ENCODE peak calls at places on chromosomes 11 and 22, in five cellular contexts. U is astrocyte of the spinal cord, M is SK-N-SH, W is heart left ventricle, P is sigmoid colon. T is an unnamed sample.

GRCh38 chr11:115760528-115760837 is 256.3 kb upstream of the CADM1 start:
- DNase-seq in U (peak), M (no peak), W (no peak), P (peak), T (no peak)

GRCh38 chr22:39185601-39186012 is 33.1 kb upstream of the CBX7 start:
- DNase-seq in U (no peak), M (no peak), W (peak), P (peak), T (no peak)

GRCh38 chr11:57321996-57322880 is 2.5 kb downstream of the TNKS1BP1 start:
- DNase-seq in U (peak), M (peak), W (peak), P (peak), T (peak)

GRCh38 chr11:74195828-74196227 is 24.7 kb downstream of the PPME1 start:
- DNase-seq in U (peak), M (no peak), W (no peak), P (no peak), T (no peak)

GRCh38 chr11:131811380-131811779 is 441.0 kb downstream of the NTM start:
- DNase-seq in U (no peak), M (no peak), W (no peak), P (no peak), T (no peak)

GRCh38 chr11:126824035-126824607 is 176.4 kb downstream of the KIRREL3 start:
- DNase-seq in U (no peak), M (no peak), W (no peak), P (no peak), T (no peak)

GRCh38 chr11:2367266-2368160 is 9.6 kb upstream of the CD81 start:
- DNase-seq in U (no peak), M (no peak), W (no peak), P (no peak), T (no peak)

GRCh38 chr11:72721689-72722049 is 30.5 kb downstream of the ARAP1 start:
- DNase-seq in U (peak), M (no peak), W (no peak), P (no peak), T (no peak)

GRCh38 chr22:41891407-41891806 is 23.5 kb downstream of the SHISA8 start:
- DNase-seq in U (no peak), M (no peak), W (no peak), P (no peak), T (no peak)

GRCh38 chr11:62153617-62154016 is 29.8 kb downstream of the INCENP start:
- DNase-seq in U (no peak), M (no peak), W (no peak), P (no peak), T (no peak)

GRCh38 chr11:72102162-72102561 is 935 bp downstream of the LAMTOR1 start:
- DNase-seq in U (no peak), M (no peak), W (no peak), P (no peak), T (no peak)

GRCh38 chr11:114571712-114572111 is 12.0 kb upstream of the NXPE1 start:
- DNase-seq in U (no peak), M (no peak), W (no peak), P (no peak), T (no peak)

GRCh38 chr22:46362221-46362933 is 26.9 kb downstream of the TRMU start:
- DNase-seq in U (no peak), M (peak), W (no peak), P (no peak), T (no peak)

GRCh38 chr22:17734197-17734596 is 40.1 kb downstream of the BID start:
- DNase-seq in U (peak), M (no peak), W (no peak), P (no peak), T (no peak)

GRCh38 chr22:31343235-31344191 is 2.6 kb downstream of the PATZ1 start:
- DNase-seq in U (no peak), M (peak), W (peak), P (no peak), T (no peak)

GRCh38 chr11:66718320-66718971 is 10.6 kb downstream of the SPTBN2 start:
- DNase-seq in U (no peak), M (no peak), W (no peak), P (no peak), T (no peak)

GRCh38 chr22:29115682-29116313 is 43.0 kb downstream of the KREMEN1 start:
- DNase-seq in U (no peak), M (no peak), W (no peak), P (no peak), T (no peak)

GRCh38 chr22:43508489-43508888 is 96.7 kb downstream of the MPPED1 start:
- DNase-seq in U (no peak), M (no peak), W (no peak), P (no peak), T (no peak)

GRCh38 chr22:31609716-31610115 is 52.3 kb downstream of the PISD start:
- DNase-seq in U (no peak), M (no peak), W (no peak), P (peak), T (no peak)

GRCh38 chr22:49324527-49325491 is 502.9 kb downstream of the BRD1 start:
- DNase-seq in U (no peak), M (peak), W (no peak), P (no peak), T (no peak)

GRCh38 chr11:133906241-133906640 is 50.5 kb downstream of the IGSF9B start:
- DNase-seq in U (no peak), M (no peak), W (no peak), P (peak), T (no peak)

GRCh38 chr11:75557649-75558494 is 4.2 kb upstream of the SERPINH1 start:
- DNase-seq in U (peak), M (no peak), W (peak), P (peak), T (peak)

GRCh38 chr11:3802016-3802790 is 4.8 kb upstream of the NUP98 start:
- DNase-seq in U (no peak), M (no peak), W (no peak), P (no peak), T (no peak)

GRCh38 chr11:62999649-63000048 is 14.9 kb upstream of the SLC22A6 start:
- DNase-seq in U (no peak), M (no peak), W (no peak), P (no peak), T (no peak)

GRCh38 chr22:27244328-27244727 is 557.2 kb downstream of the MN1 start:
- DNase-seq in U (no peak), M (no peak), W (no peak), P (no peak), T (no peak)

GRCh38 chr11:29029452-29029851 is 921.3 kb downstream of the METTL15 start:
- DNase-seq in U (no peak), M (no peak), W (no peak), P (no peak), T (no peak)

GRCh38 chr11:14339356-14339755 is 19.6 kb downstream of the RRAS2 start:
- DNase-seq in U (no peak), M (no peak), W (no peak), P (no peak), T (no peak)

GRCh38 chr11:112826026-112826425 is 135.2 kb upstream of the NCAM1 start:
- DNase-seq in U (no peak), M (no peak), W (no peak), P (no peak), T (no peak)

GRCh38 chr11:17722000-17722643 is 2.8 kb downstream of the MYOD1 start:
- DNase-seq in U (peak), M (peak), W (no peak), P (no peak), T (no peak)

GRCh38 chr11:29255401-29255800 is 761.4 kb downstream of the KCNA4 start:
- DNase-seq in U (peak), M (no peak), W (no peak), P (no peak), T (peak)

GRCh38 chr11:123653997-123654565 is 343 bp downstream of the SCN3B start:
- DNase-seq in U (peak), M (peak), W (peak), P (peak), T (no peak)

GRCh38 chr11:2306971-2307732 is 5.3 kb downstream of the TSPAN32 start:
- DNase-seq in U (peak), M (peak), W (peak), P (peak), T (no peak)

GRCh38 chr11:84812351-84813083 is 814.6 kb downstream of the DLG2 start:
- DNase-seq in U (no peak), M (no peak), W (no peak), P (no peak), T (no peak)

GRCh38 chr22:21020802-21021429 is 6.0 kb downstream of the P2RX6 start:
- DNase-seq in U (no peak), M (peak), W (no peak), P (no peak), T (no peak)

GRCh38 chr11:134047586-134047999 is 21.3 kb upstream of the JAM3 start:
- DNase-seq in U (peak), M (no peak), W (peak), P (peak), T (no peak)

GRCh38 chr11:20162824-20163777 is 2.8 kb upstream of the DBX1 start:
- DNase-seq in U (peak), M (peak), W (no peak), P (no peak), T (no peak)

GRCh38 chr22:23305321-23305910 is 125.1 kb downstream of the BCR start:
- DNase-seq in U (peak), M (peak), W (no peak), P (no peak), T (peak)
- H3K4me3 ChIP-seq in U (no peak), M (no peak), W (no peak), P (no peak), T (no peak)

DNA sequence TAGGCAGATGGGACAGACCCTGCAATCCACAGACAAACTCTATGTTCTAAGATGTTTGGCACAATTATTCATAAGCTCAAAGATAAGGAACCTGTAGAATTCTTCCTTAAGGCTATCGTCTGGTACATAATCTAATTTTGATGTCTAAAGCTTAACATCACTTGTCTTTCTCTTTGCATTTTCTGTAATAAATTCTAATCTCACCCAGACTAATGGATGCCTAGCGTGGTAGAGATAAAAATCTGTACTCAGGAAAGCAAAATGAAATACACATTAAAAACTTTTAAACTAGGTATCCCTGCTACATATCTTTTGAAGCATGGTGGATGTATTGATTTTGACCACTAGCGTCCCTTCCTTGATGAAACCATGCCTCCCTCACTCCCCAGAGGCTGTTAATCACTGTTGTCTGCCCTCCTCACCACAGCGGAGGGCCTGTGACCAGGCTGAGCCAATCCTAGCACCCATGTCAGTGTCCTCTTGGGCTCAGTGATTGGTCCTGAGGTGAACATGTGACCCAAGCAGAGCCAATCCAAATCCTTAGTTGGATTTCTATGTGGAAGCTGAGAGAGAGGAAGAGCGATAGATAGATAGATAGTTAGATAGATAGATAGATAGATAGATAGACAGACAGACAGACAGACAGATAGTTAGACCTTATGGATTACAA is 82.2 kb upstream of the GRK3 start:
- DNase-seq in U (no peak), M (peak), W (no peak), P (no peak), T (no peak)
- TF ChIP-seq CTCF in U (no peak), M (no peak), W (no peak), P (no peak), T (no peak)

GRCh38 chr11:65183201-65183891 is 1.6 kb downstream of the CAPN1 start:
- DNase-seq in U (no peak), M (no peak), W (no peak), P (no peak), T (no peak)
- H3K4me3 ChIP-seq in U (no peak), M (no peak), W (peak), P (no peak), T (peak)

GRCh38 chr11:130602700-130603584 is 154.5 kb downstream of the ADAMTS15 start:
- DNase-seq in U (no peak), M (peak), W (no peak), P (no peak), T (no peak)

GRCh38 chr11:130600139-130600538 is 151.7 kb downstream of the ADAMTS15 start:
- DNase-seq in U (peak), M (no peak), W (no peak), P (no peak), T (no peak)

GRCh38 chr11:130601764-130602163 is 153.3 kb downstream of the ADAMTS15 start:
- DNase-seq in U (no peak), M (no peak), W (no peak), P (no peak), T (no peak)

GRCh38 chr11:130600616-130601015 is 152.2 kb downstream of the ADAMTS15 start:
- DNase-seq in U (no peak), M (no peak), W (no peak), P (no peak), T (no peak)

DNA sequence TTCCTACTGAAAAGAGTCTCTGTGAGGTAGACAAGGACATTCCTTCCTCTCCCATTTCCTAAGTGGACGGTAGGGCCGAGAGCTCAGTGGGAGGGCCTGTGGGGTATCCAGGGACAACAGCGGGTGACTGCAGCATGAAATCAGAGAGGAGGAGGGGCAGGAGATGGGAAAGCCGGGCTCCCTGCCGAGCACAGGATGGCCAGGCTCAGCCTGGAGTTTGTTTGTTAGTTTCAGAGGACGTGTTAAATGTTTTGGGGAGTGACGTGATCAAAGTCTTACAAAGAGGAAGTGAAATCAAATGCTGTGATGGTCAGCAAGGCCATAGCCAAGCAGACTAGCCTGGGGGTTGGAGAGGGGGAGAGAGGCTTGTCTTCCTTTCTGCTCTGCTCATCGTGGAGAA is 152.7 kb downstream of the ADAMTS15 start:
- DNase-seq in U (peak), M (no peak), W (peak), P (peak), T (peak)
- TF ChIP-seq CTCF in U (no peak), M (no peak), W (no peak), P (no peak), T (no peak)

GRCh38 chr11:120119121-120119520 is 18.8 kb downstream of the TRIM29 start:
- DNase-seq in U (no peak), M (no peak), W (no peak), P (no peak), T (no peak)
- H3K4me3 ChIP-seq in U (no peak), M (no peak), W (no peak), P (no peak), T (no peak)

DNA sequence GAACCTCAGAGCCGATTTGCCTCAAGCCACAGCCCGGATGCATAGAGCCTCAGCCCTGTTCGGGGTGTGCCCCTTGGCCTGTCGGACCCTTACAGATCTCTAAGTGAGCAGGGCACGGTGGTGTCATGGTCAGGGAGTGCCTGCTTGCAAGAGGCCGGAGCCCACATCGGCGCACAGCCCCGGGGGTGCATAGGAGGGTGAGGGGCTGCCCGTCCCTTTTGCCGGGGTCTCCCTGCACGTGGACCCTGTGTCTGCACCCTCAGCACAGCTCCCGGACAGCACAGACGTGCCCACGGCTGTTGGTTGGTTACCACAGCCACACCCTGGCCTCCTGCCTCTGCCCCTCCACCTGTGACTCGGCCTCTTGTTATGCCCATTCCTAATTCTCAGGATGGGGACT is 6.5 kb downstream of the RAB36 start:
- DNase-seq in U (no peak), M (no peak), W (no peak), P (no peak), T (no peak)
- TF ChIP-seq CTCF in U (no peak), M (no peak), W (no peak), P (no peak), T (no peak)

DNA sequence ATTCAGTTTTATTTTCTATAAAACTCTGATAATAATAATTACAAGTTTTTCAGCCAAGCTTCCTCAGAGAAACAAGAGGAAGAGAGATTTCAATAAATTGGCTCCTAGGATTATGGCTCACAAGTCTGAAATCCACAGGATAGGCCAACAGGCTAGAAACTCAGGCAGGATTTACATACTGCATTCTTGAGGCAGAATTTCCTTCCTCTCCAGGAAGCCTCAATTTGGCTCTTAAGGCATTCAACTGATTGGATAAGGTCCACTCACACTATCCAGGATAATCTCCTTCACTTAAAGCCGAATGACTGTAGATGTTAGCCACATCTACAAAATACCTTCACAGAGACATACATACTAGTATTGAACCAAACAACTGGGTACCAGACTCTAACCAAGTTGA is 120.3 kb upstream of the FAT3 start:
- DNase-seq in U (no peak), M (no peak), W (no peak), P (no peak), T (no peak)
- H3K4me3 ChIP-seq in U (no peak), M (no peak), W (no peak), P (no peak), T (no peak)

GRCh38 chr11:18722293-18722637 is 3.7 kb downstream of the IGSF22 start:
- DNase-seq in U (no peak), M (no peak), W (no peak), P (no peak), T (no peak)
- TF ChIP-seq CTCF in U (no peak), M (no peak), W (no peak), P (no peak), T (no peak)

GRCh38 chr11:121909571-121909970 is 206.4 kb downstream of the BLID start:
- DNase-seq in U (no peak), M (no peak), W (no peak), P (no peak), T (no peak)
- H3K4me3 ChIP-seq in U (no peak), M (no peak), W (no peak), P (no peak), T (no peak)